ENCODE peak calls at places on chromosomes 7 and 10, in five cellular contexts. A is CD8-positive, alpha-beta T cell; U is psoas muscle; Z is pancreas; G is fibroblast of pulmonary artery. I is an unnamed sample.

GRCh38 chr10:97056003-97056630 is 129.6 kb downstream of the SLIT1 start:
- DNase-seq in U (no peak), Z (no peak), A (no peak), G (no peak), I (no peak)

GRCh38 chr7:6271091-6271658 is 1.2 kb downstream of the CYTH3 start:
- DNase-seq in U (peak; percentile 49), G (peak; percentile 57), A (no peak), Z (no peak), I (peak; percentile 52)

GRCh38 chr7:119254741-119255140 is 1018.2 kb upstream of the KCND2 start:
- DNase-seq in G (no peak), Z (no peak), A (no peak), U (no peak), I (no peak)

GRCh38 chr7:29113384-29114102 is 32.8 kb downstream of the CPVL start:
- DNase-seq in G (peak; percentile 30), A (no peak), Z (no peak), U (no peak), I (peak; percentile 59)

GRCh38 chr10:68208424-68209042 is 23.4 kb downstream of the ATOH7 start:
- DNase-seq in Z (no peak), A (no peak), U (no peak), G (peak; percentile 79), I (peak; percentile 85)

GRCh38 chr7:34507191-34507590 is 150.8 kb upstream of the NPSR1 start:
- DNase-seq in Z (no peak), U (no peak), A (no peak), G (no peak), I (no peak)

GRCh38 chr7:149295481-149295850 is 33.5 kb downstream of the ZNF783 start:
- DNase-seq in G (no peak), Z (no peak), U (no peak), A (no peak), I (no peak)

GRCh38 chr7:42237891-42238531 is 1.0 kb upstream of the GLI3 start:
- DNase-seq in Z (peak; percentile 58), U (peak; percentile 80), A (no peak), G (peak; percentile 62), I (peak; percentile 70)

GRCh38 chr10:98339790-98340189 is 71.8 kb upstream of the LOXL4 start:
- DNase-seq in U (no peak), G (no peak), Z (no peak), A (no peak), I (no peak)

GRCh38 chr10:58064714-58065528 is 202.8 kb downstream of the IPMK start:
- DNase-seq in U (no peak), A (no peak), G (peak; percentile 75), Z (no peak), I (peak; percentile 82)

GRCh38 chr7:137895301-137896201 is 48.8 kb upstream of the DGKI start:
- DNase-seq in U (no peak), G (no peak), A (no peak), Z (no peak), I (no peak)

GRCh38 chr7:44259547-44260457 is 59.0 kb downstream of the YKT6 start:
- DNase-seq in A (no peak), Z (no peak), U (peak; percentile 83), G (peak; percentile 99), I (peak; percentile 93)

GRCh38 chr7:96250776-96251361 is 71.0 kb downstream of the SLC25A13 start:
- DNase-seq in U (no peak), A (no peak), G (no peak), Z (no peak), I (no peak)

GRCh38 chr10:95355241-95355779 is 64.5 kb upstream of the PDLIM1 start:
- DNase-seq in U (no peak), G (peak; percentile 60), Z (no peak), A (no peak), I (peak; percentile 64)

GRCh38 chr10:119818889-119819270 is 53.8 kb downstream of the MCMBP start:
- DNase-seq in A (no peak), G (no peak), U (no peak), Z (no peak), I (no peak)

GRCh38 chr7:40133561-40134427 is 628 bp downstream of the MPLKIP start:
- DNase-seq in U (no peak), Z (no peak), G (peak; percentile 23), A (no peak), I (peak; percentile 38)

GRCh38 chr7:155815332-155816191 is 3.3 kb upstream of the SHH start:
- DNase-seq in A (peak; percentile 26), U (no peak), G (peak; percentile 53), Z (peak; percentile 91), I (peak; percentile 64)

GRCh38 chr10:104339469-104340098 is 1.3 kb upstream of the ITPRIP start:
- DNase-seq in G (peak; percentile 83), Z (no peak), A (no peak), U (no peak), I (peak; percentile 85)

GRCh38 chr7:13524076-13524475 is 465.4 kb downstream of the ETV1 start:
- DNase-seq in U (no peak), G (no peak), A (no peak), Z (no peak), I (peak; percentile 8)

GRCh38 chr10:92575961-92576360 is 2.1 kb upstream of the IDE start:
- DNase-seq in U (no peak), Z (no peak), G (peak; percentile 42), A (no peak), I (peak; percentile 66)

GRCh38 chr7:111475959-111476358 is 86.3 kb downstream of the IMMP2L start:
- DNase-seq in Z (no peak), U (no peak), A (no peak), G (no peak), I (no peak)

GRCh38 chr10:57979466-57979865 is 288.2 kb downstream of the IPMK start:
- DNase-seq in U (no peak), A (no peak), G (peak; percentile 27), Z (no peak), I (peak; percentile 96)

GRCh38 chr10:11787846-11788245 is 35.3 kb upstream of the PROSER2 start:
- DNase-seq in A (no peak), G (no peak), Z (no peak), U (no peak), I (no peak)

GRCh38 chr7:108824840-108825540 is 255.3 kb downstream of the DNAJB9 start:
- DNase-seq in U (peak; percentile 27), Z (no peak), G (peak; percentile 92), A (no peak), I (peak; percentile 89)

GRCh38 chr10:22622242-22622806 is 92.1 kb downstream of the PIP4K2A start:
- DNase-seq in A (no peak), G (no peak), Z (no peak), U (no peak), I (no peak)

GRCh38 chr7:68684246-68684850 is 913.9 kb upstream of the AUTS2 start:
- DNase-seq in Z (no peak), U (no peak), A (no peak), G (peak; percentile 54), I (no peak)

GRCh38 chr10:2882628-2883027 is 184.7 kb upstream of the PFKP start:
- DNase-seq in Z (no peak), U (no peak), G (no peak), A (no peak), I (no peak)

GRCh38 chr7:102044984-102045673 is 227.7 kb downstream of the CUX1 start:
- DNase-seq in U (peak; percentile 52), Z (no peak), A (no peak), G (peak; percentile 85), I (peak; percentile 84)
- H3K4me3 ChIP-seq in U (peak overlapping the region; percentile 48), Z (no peak overlapping the region), A (no peak overlapping the region), G (peak overlapping the region; percentile 19), I (no peak overlapping the region)

GRCh38 chr10:60522617-60523016 is 132.9 kb upstream of the ANK3 start:
- DNase-seq in G (no peak), Z (no peak), A (no peak), U (no peak), I (no peak)

GRCh38 chr10:60524541-60524940 is 134.9 kb upstream of the ANK3 start:
- DNase-seq in Z (no peak), G (peak; percentile 32), A (no peak), U (no peak), I (peak; percentile 92)

GRCh38 chr10:60531006-60531405 is 141.3 kb upstream of the ANK3 start:
- DNase-seq in U (no peak), G (no peak), Z (no peak), A (no peak), I (no peak)

GRCh38 chr10:60526024-60526585 is 136.4 kb upstream of the ANK3 start:
- DNase-seq in Z (no peak), G (no peak), U (no peak), A (no peak), I (peak; percentile 47)

DNA sequence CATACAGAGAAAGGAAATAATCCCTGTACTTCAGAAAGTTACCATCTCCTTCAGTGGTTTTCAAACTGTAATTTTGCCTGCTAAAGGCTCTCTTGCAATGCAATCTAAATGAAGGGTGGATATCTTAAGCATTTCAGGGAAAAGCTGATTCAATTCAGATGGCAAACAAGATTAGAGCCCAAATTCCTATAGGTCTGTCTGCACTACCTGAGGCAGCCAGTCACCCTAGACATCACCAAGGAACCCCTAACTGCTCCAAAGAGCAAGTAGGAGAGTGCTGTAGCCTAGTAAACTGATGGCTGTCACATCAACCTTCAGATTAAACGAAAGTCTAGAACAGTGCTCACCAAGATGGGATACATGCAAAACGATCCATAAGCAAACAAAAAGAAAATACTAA is 138.0 kb upstream of the ANK3 start:
- DNase-seq in A (no peak), U (no peak), Z (no peak), G (no peak), I (no peak)
- H3K4me3 ChIP-seq in A (no peak overlapping the region), U (no peak overlapping the region), Z (no peak overlapping the region), G (no peak overlapping the region), I (no peak overlapping the region)

GRCh38 chr7:150435390-150436073 is 14.9 kb upstream of the GIMAP8 start:
- DNase-seq in Z (no peak), U (no peak), A (no peak), G (no peak), I (no peak)

GRCh38 chr7:150432915-150433892 is 17.2 kb upstream of the GIMAP8 start:
- DNase-seq in A (no peak), G (no peak), Z (no peak), U (no peak), I (no peak)

GRCh38 chr7:150434240-150434639 is 16.2 kb upstream of the GIMAP8 start:
- DNase-seq in G (no peak), U (no peak), Z (no peak), A (no peak), I (no peak)

GRCh38 chr7:150431839-150432658 is 18.4 kb upstream of the GIMAP8 start:
- DNase-seq in U (no peak), G (no peak), Z (no peak), A (no peak), I (no peak)

DNA sequence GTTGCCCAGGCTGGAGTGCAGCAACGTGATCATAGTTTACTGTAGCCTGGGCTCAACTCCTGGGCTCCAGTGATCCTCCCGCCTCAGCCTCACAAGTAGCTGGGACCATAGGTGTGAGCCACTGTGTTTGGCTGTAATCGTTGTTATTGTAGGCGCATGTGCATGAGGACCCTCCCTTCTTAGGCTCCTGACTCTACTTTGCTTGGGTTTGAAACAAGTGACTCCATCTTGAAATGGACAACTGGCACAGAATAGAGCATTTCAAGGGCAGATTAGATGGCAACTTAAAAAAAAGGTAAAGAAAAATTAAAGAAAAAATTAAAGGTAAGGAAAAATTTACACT is 15.4 kb upstream of the GIMAP8 start:
- DNase-seq in Z (no peak), A (no peak), G (no peak), U (no peak), I (no peak)
- H3K4me3 ChIP-seq in Z (no peak overlapping the region), A (no peak overlapping the region), G (no peak overlapping the region), U (no peak overlapping the region), I (no peak overlapping the region)

DNA sequence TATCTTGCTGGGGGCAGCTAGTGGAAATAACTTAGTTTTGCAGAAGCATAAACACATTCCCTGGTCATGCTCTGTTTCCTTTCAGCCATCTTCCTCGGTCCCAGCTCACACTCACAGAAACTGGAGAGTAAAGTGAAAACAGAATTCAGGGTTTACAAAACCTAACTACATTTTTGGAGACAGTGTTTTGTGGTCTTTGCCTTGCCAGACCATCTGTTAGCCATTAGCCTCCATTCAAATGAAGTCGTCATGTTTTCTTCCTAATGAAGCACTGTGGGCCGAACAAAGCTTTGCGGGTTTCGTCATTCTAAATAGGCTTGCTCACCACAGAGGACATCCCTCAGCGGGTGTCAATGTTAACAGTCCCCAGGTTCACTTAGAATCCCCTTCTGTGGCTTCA is 214.6 kb upstream of the TMEM72 start:
- DNase-seq in Z (no peak), A (no peak), U (no peak), G (no peak), I (peak; percentile 76)
- H3K4me3 ChIP-seq in Z (no peak overlapping the region), A (no peak overlapping the region), U (no peak overlapping the region), G (no peak overlapping the region), I (no peak overlapping the region)